ENCODE peak calls at places on chromosomes 5 and 9, in eight cellular contexts. S is Calu3; P is posterior vena cava; N is T-helper 1 cell; A is head of caudate nucleus; F is naive thymus-derived CD8-positive, alpha-beta T cell; H is brain microvascular endothelial cell; Q is CD8-positive, alpha-beta memory T cell. E is an unnamed sample.

GRCh38 chr9:21904371-21904770 is 89.8 kb downstream of the CDKN2A start:
- DNase-seq in S (no peak), P (no peak), N (no peak), A (no peak), F (no peak), H (peak; percentile 74), Q (no peak), E (no peak)

GRCh38 chr5:138910546-138911185 is 35.5 kb upstream of the LRRTM2 start:
- DNase-seq in S (no peak), P (no peak), N (peak; percentile 36), A (no peak), F (no peak), H (no peak), Q (no peak), E (no peak)

GRCh38 chr5:78527054-78527884 is 121.3 kb downstream of the LHFPL2 start:
- DNase-seq in S (no peak), P (peak; percentile 86), N (no peak), A (no peak), F (no peak), H (peak; percentile 98), Q (no peak), E (peak; percentile 93)

GRCh38 chr9:32742296-32742695 is 41.0 kb upstream of the TMEM215 start:
- DNase-seq in S (no peak), P (no peak), N (no peak), A (no peak), F (no peak), H (no peak), Q (no peak), E (no peak)

GRCh38 chr5:1222147-1222546 is 3.0 kb upstream of the SLC6A18 start:
- DNase-seq in S (no peak), P (no peak), N (no peak), A (no peak), F (no peak), H (no peak), Q (no peak), E (no peak)

GRCh38 chr9:120538339-120538738 is 41.6 kb downstream of the CDK5RAP2 start:
- DNase-seq in S (no peak), P (no peak), N (no peak), A (no peak), F (no peak), H (peak; percentile 25), Q (no peak), E (no peak)

GRCh38 chr5:6714221-6715041 is 1.2 kb downstream of the TENT4A start:
- DNase-seq in S (peak; percentile 37), P (peak; percentile 82), N (no peak), A (no peak), F (peak; percentile 32), H (no peak), Q (peak; percentile 19), E (no peak)

GRCh38 chr5:38672059-38672791 is 115.8 kb upstream of the LIFR start:
- DNase-seq in S (no peak), P (no peak), N (no peak), A (no peak), F (no peak), H (peak; percentile 86), Q (no peak), E (no peak)

GRCh38 chr9:7055201-7055903 is 297.6 kb downstream of the KDM4C start:
- DNase-seq in S (no peak), P (no peak), N (no peak), A (no peak), F (no peak), H (no peak), Q (no peak), E (no peak)

GRCh38 chr9:89254058-89254772 is 56.8 kb upstream of the CKS2 start:
- DNase-seq in S (no peak), P (no peak), N (no peak), A (no peak), F (no peak), H (no peak), Q (no peak), E (no peak)

GRCh38 chr5:65263291-65263690 is 218.4 kb downstream of the ADAMTS6 start:
- DNase-seq in S (no peak), P (no peak), N (no peak), A (no peak), F (no peak), H (no peak), Q (no peak), E (no peak)

GRCh38 chr9:83477571-83477970 is 60.6 kb downstream of the FRMD3 start:
- DNase-seq in S (no peak), P (no peak), N (no peak), A (no peak), F (no peak), H (no peak), Q (no peak), E (no peak)

GRCh38 chr5:135878156-135878620 is 17.5 kb downstream of the IL9 start:
- DNase-seq in S (no peak), P (no peak), N (no peak), A (no peak), F (no peak), H (no peak), Q (no peak), E (no peak)

GRCh38 chr9:112054916-112055315 is 120.2 kb downstream of the SUSD1 start:
- DNase-seq in S (no peak), P (no peak), N (no peak), A (no peak), F (no peak), H (no peak), Q (no peak), E (no peak)

GRCh38 chr9:116756995-116757394 is 69.9 kb downstream of the TRIM32 start:
- DNase-seq in S (no peak), P (no peak), N (no peak), A (no peak), F (no peak), H (no peak), Q (no peak), E (no peak)

GRCh38 chr5:14258840-14259239 is 115.7 kb downstream of the TRIO start:
- DNase-seq in S (no peak), P (no peak), N (no peak), A (no peak), F (no peak), H (no peak), Q (no peak), E (no peak)

GRCh38 chr9:98627291-98627690 is 81.4 kb downstream of the GABBR2 start:
- DNase-seq in S (no peak), P (no peak), N (no peak), A (no peak), F (no peak), H (peak; percentile 15), Q (no peak), E (no peak)

GRCh38 chr9:109086221-109086620 is 33.5 kb downstream of the TMEM245 start:
- DNase-seq in S (no peak), P (no peak), N (no peak), A (peak; percentile 8), F (no peak), H (peak; percentile 54), Q (no peak), E (no peak)

GRCh38 chr9:35203531-35203930 is 41.7 kb downstream of the UNC13B start:
- DNase-seq in S (no peak), P (no peak), N (no peak), A (no peak), F (no peak), H (no peak), Q (no peak), E (no peak)

GRCh38 chr5:127899214-127899610 is 184.4 kb upstream of the SLC12A2 start:
- DNase-seq in S (no peak), P (no peak), N (no peak), A (no peak), F (no peak), H (no peak), Q (no peak), E (no peak)

GRCh38 chr9:27467486-27467885 is 56.6 kb upstream of the IFNK start:
- DNase-seq in S (no peak), P (no peak), N (no peak), A (no peak), F (no peak), H (no peak), Q (no peak), E (no peak)

GRCh38 chr9:111843971-111844370 is 49.2 kb upstream of the SHOC1 start:
- DNase-seq in S (peak; percentile 9), P (no peak), N (no peak), A (no peak), F (no peak), H (no peak), Q (no peak), E (no peak)